ENCODE peak calls at places on chromosome 19, in four cellular contexts. O, V, P and F are unnamed samples.

GRCh38 chr19:46766569-46767317 is 20.5 kb upstream of the STRN4 start:
- DNase-seq in P (peak), O (no peak), V (peak), F (no peak)

GRCh38 chr19:1070576-1070930 is 3.6 kb downstream of the ARHGAP45 start:
- DNase-seq in P (no peak), O (no peak), V (no peak), F (no peak)

GRCh38 chr19:47190167-47190727 is 40.8 kb downstream of the BBC3 start:
- DNase-seq in O (peak), P (peak), V (no peak), F (no peak)

GRCh38 chr19:42149447-42150202 is 17.4 kb upstream of the POU2F2 start:
- DNase-seq in V (no peak), O (no peak), P (no peak), F (no peak)

GRCh38 chr19:13712767-13713201 is 51.5 kb upstream of the MRI1 start:
- DNase-seq in V (no peak), P (no peak), O (no peak), F (peak)

GRCh38 chr19:16888629-16889371 is at the start of gene F2RL3:
- DNase-seq in O (peak), V (peak), P (no peak), F (no peak)

GRCh38 chr19:5943623-5944022 is 29.6 kb downstream of the CAPS start:
- DNase-seq in P (peak), O (no peak), V (no peak), F (no peak)

GRCh38 chr19:14830702-14831101 is 4.3 kb downstream of the OR7A5 start:
- DNase-seq in V (no peak), P (peak), O (no peak), F (no peak)

GRCh38 chr19:48961051-48961649 is 4.0 kb upstream of the FTL start:
- DNase-seq in V (no peak), P (no peak), O (no peak), F (no peak)